ENCODE peak calls at places on chromosomes 13 and 19, in four cellular contexts. Z is fibroblast of lung, W is neuronal stem cell, A is IMR-90. R is an unnamed sample.

GRCh38 chr19:58196911-58197616 is 14.2 kb downstream of the ZNF274 start:
- DNase-seq in W (no peak), Z (peak), A (peak), R (no peak)

GRCh38 chr13:26007774-26008173 is 44.0 kb downstream of the SHISA2 start:
- DNase-seq in W (no peak), Z (no peak), A (no peak), R (no peak)

GRCh38 chr13:45564108-45564507 is 51.4 kb downstream of the ERICH6B start:
- DNase-seq in Z (peak), A (peak), W (peak), R (peak)

GRCh38 chr19:48329167-48329891 is 4.0 kb downstream of the EMP3 start:
- DNase-seq in Z (peak), W (no peak), A (peak), R (no peak)

GRCh38 chr19:14407889-14408640 is 11.1 kb downstream of the DDX39A start:
- DNase-seq in A (no peak), Z (no peak), W (no peak), R (no peak)

GRCh38 chr13:72754111-72754510 is 26.4 kb downstream of the BORA start:
- DNase-seq in W (no peak), A (no peak), Z (no peak), R (no peak)

GRCh38 chr13:114099191-114099590 is 33.2 kb downstream of the RASA3 start:
- DNase-seq in W (no peak), Z (peak), A (peak), R (no peak)

GRCh38 chr13:88345171-88345847 is 674.1 kb downstream of the SLITRK5 start:
- DNase-seq in W (no peak), A (no peak), Z (no peak), R (no peak)

GRCh38 chr19:22882797-22883196 is 50.7 kb downstream of the ZNF723 start:
- DNase-seq in W (no peak), A (peak), Z (peak), R (no peak)

GRCh38 chr13:98018293-98018692 is 64.8 kb downstream of the IPO5 start:
- DNase-seq in A (no peak), W (no peak), Z (no peak), R (no peak)

GRCh38 chr13:98013241-98013640 is 59.8 kb downstream of the IPO5 start:
- DNase-seq in Z (no peak), A (no peak), W (no peak), R (no peak)

GRCh38 chr13:98020271-98020670 is 66.8 kb downstream of the IPO5 start:
- DNase-seq in Z (peak), A (peak), W (no peak), R (no peak)

GRCh38 chr13:98019186-98019585 is 65.7 kb downstream of the IPO5 start:
- DNase-seq in A (no peak), Z (no peak), W (no peak), R (no peak)

GRCh38 chr13:98014766-98015165 is 61.3 kb downstream of the IPO5 start:
- DNase-seq in A (peak), Z (peak), W (no peak), R (no peak)
- H3K27ac ChIP-seq in A (peak), Z (peak), W (no peak), R (peak)

GRCh38 chr19:45514376-45515051 is 7.2 kb downstream of the VASP start:
- DNase-seq in W (no peak), Z (no peak), A (no peak), R (no peak)
- H3K27ac ChIP-seq in W (no peak), Z (no peak), A (no peak), R (peak)

GRCh38 chr13:33723772-33724435 is 94.0 kb upstream of the RFC3 start:
- DNase-seq in W (peak), A (peak), Z (peak), R (peak)
- H3K27ac ChIP-seq in W (no peak), A (no peak), Z (no peak), R (no peak)

DNA sequence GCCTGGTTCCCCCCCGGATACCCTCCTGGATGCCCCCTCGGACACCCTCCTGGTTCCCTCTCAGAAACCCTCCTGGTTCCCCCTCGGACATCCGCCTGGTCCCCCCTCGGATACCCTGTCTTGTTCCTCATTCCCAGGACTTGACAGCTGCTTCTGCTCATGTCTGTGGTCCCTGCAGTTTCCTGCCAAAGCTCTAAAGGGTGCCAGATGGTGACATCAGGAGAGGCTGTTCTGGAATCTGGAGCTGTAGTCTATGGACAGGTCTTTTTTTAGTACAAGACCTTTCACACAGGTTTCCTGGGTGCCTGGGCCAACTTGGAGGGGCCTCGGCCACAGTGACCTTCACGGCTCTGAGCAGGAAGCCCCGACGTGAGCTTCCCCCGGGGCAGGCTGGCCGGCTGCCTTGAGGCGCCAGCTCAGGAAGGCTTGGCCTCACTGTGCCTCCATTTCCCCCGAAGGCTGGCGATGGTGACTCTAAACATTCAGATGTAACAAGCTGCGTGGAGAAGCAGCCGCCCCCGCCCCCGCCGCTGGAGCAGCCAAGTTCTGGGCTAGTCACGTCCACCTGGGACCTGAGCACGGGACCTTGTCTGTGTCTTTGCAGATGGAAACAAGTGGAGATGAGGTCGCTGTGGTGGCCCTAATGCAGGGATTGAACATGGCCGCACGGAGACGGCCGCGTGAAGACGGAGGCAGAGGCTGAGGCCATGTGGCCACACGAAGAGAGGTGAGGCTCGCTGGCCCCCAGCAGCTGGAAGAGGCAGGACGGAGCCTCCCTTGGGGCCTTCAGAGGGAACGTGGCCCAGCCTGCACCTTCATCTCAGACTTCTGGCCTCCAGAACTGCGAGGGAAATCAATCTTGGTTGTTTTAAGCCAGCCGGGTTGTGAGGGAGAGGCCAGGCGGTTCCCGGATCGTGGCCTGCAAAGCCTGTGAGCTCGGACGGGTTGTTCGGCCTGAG is 12.7 kb downstream of the SGTA start:
- DNase-seq in W (no peak), A (peak), Z (peak), R (no peak)
- H3K27ac ChIP-seq in W (no peak), A (no peak), Z (peak), R (no peak)

GRCh38 chr19:1384478-1385110 is 887 bp downstream of the NDUFS7 start:
- DNase-seq in Z (no peak), W (no peak), A (no peak), R (no peak)
- H3K27ac ChIP-seq in Z (peak), W (no peak), A (no peak), R (peak)

R was measured in epithelial cell of prostate.